ENCODE peak calls at places on chromosomes 6 and 20, in ten cellular contexts. One of them, this sample, is unnamed. For H3K4me1, the result is how much of the 10 kb centered on the place peaks cover.

GRCh38 chr20:58661298-58662141 is 10.4 kb downstream of the STX16 start:
- DNase-seq in neural progenitor cell: no peak
- DNase-seq in MM.1S: no peak
- DNase-seq in CD8-positive, alpha-beta T cell: peak
- DNase-seq in upper lobe of right lung: no peak
- DNase-seq in neuronal stem cell: no peak
- DNase-seq in A549: no peak
- DNase-seq in CD8-positive, alpha-beta memory T cell: peak
- DNase-seq in heart right ventricle: no peak
- DNase-seq in IMR-90: no peak
- DNase-seq in this sample: peak

GRCh38 chr6:91304506-91304905 is 717.6 kb upstream of the MAP3K7 start:
- DNase-seq in neural progenitor cell: no peak
- DNase-seq in MM.1S: no peak
- DNase-seq in CD8-positive, alpha-beta T cell: no peak
- DNase-seq in upper lobe of right lung: no peak
- DNase-seq in neuronal stem cell: no peak
- DNase-seq in A549: no peak
- DNase-seq in CD8-positive, alpha-beta memory T cell: no peak
- DNase-seq in heart right ventricle: no peak
- DNase-seq in IMR-90: no peak
- DNase-seq in this sample: no peak

GRCh38 chr20:23622839-23623343 is 14.9 kb downstream of the CST3 start:
- DNase-seq in neural progenitor cell: no peak
- DNase-seq in MM.1S: no peak
- DNase-seq in CD8-positive, alpha-beta T cell: no peak
- DNase-seq in upper lobe of right lung: no peak
- DNase-seq in neuronal stem cell: no peak
- DNase-seq in A549: peak
- DNase-seq in CD8-positive, alpha-beta memory T cell: no peak
- DNase-seq in heart right ventricle: peak
- DNase-seq in IMR-90: peak
- DNase-seq in this sample: no peak

GRCh38 chr20:54600634-54601033 is 125.2 kb downstream of the DOK5 start:
- DNase-seq in neural progenitor cell: no peak
- DNase-seq in MM.1S: no peak
- DNase-seq in CD8-positive, alpha-beta T cell: no peak
- DNase-seq in upper lobe of right lung: no peak
- DNase-seq in neuronal stem cell: no peak
- DNase-seq in A549: no peak
- DNase-seq in CD8-positive, alpha-beta memory T cell: no peak
- DNase-seq in heart right ventricle: no peak
- DNase-seq in IMR-90: no peak
- DNase-seq in this sample: no peak

GRCh38 chr6:87336367-87336766 is 7.3 kb upstream of the GJB7 start:
- DNase-seq in neural progenitor cell: peak
- DNase-seq in MM.1S: no peak
- DNase-seq in CD8-positive, alpha-beta T cell: no peak
- DNase-seq in upper lobe of right lung: no peak
- DNase-seq in neuronal stem cell: no peak
- DNase-seq in A549: no peak
- DNase-seq in CD8-positive, alpha-beta memory T cell: no peak
- DNase-seq in heart right ventricle: no peak
- DNase-seq in IMR-90: no peak
- DNase-seq in this sample: no peak

GRCh38 chr20:9068232-9068781 is 580 bp upstream of the PLCB4 start:
- DNase-seq in neural progenitor cell: peak
- DNase-seq in MM.1S: no peak
- DNase-seq in CD8-positive, alpha-beta T cell: no peak
- DNase-seq in upper lobe of right lung: peak
- DNase-seq in neuronal stem cell: peak
- DNase-seq in A549: peak
- DNase-seq in CD8-positive, alpha-beta memory T cell: no peak
- DNase-seq in heart right ventricle: peak
- DNase-seq in IMR-90: peak
- DNase-seq in this sample: no peak

GRCh38 chr6:5220436-5220835 is 40.3 kb downstream of the LYRM4 start:
- DNase-seq in neural progenitor cell: no peak
- DNase-seq in MM.1S: no peak
- DNase-seq in CD8-positive, alpha-beta T cell: no peak
- DNase-seq in upper lobe of right lung: no peak
- DNase-seq in neuronal stem cell: no peak
- DNase-seq in A549: no peak
- DNase-seq in CD8-positive, alpha-beta memory T cell: no peak
- DNase-seq in heart right ventricle: no peak
- DNase-seq in IMR-90: no peak
- DNase-seq in this sample: no peak

GRCh38 chr6:161246725-161247124 is 27.1 kb downstream of the AGPAT4 start:
- DNase-seq in neural progenitor cell: no peak
- DNase-seq in MM.1S: no peak
- DNase-seq in CD8-positive, alpha-beta T cell: no peak
- DNase-seq in upper lobe of right lung: no peak
- DNase-seq in neuronal stem cell: no peak
- DNase-seq in A549: no peak
- DNase-seq in CD8-positive, alpha-beta memory T cell: no peak
- DNase-seq in heart right ventricle: no peak
- DNase-seq in IMR-90: peak
- DNase-seq in this sample: no peak

GRCh38 chr20:57478176-57478575 is 46.8 kb downstream of the CTCFL start:
- DNase-seq in neural progenitor cell: no peak
- DNase-seq in MM.1S: no peak
- DNase-seq in CD8-positive, alpha-beta T cell: no peak
- DNase-seq in upper lobe of right lung: no peak
- DNase-seq in neuronal stem cell: no peak
- DNase-seq in A549: no peak
- DNase-seq in CD8-positive, alpha-beta memory T cell: no peak
- DNase-seq in heart right ventricle: no peak
- DNase-seq in IMR-90: no peak
- DNase-seq in this sample: no peak

GRCh38 chr20:57476641-57477461 is 48.1 kb downstream of the CTCFL start:
- DNase-seq in neural progenitor cell: no peak
- DNase-seq in MM.1S: no peak
- DNase-seq in CD8-positive, alpha-beta T cell: no peak
- DNase-seq in upper lobe of right lung: peak
- DNase-seq in neuronal stem cell: no peak
- DNase-seq in A549: no peak
- DNase-seq in CD8-positive, alpha-beta memory T cell: no peak
- DNase-seq in heart right ventricle: no peak
- DNase-seq in IMR-90: no peak
- DNase-seq in this sample: no peak

GRCh38 chr20:57480444-57481152 is 44.3 kb downstream of the CTCFL start:
- DNase-seq in neural progenitor cell: no peak
- DNase-seq in MM.1S: peak
- DNase-seq in CD8-positive, alpha-beta T cell: peak
- DNase-seq in upper lobe of right lung: peak
- DNase-seq in neuronal stem cell: no peak
- DNase-seq in A549: no peak
- DNase-seq in CD8-positive, alpha-beta memory T cell: no peak
- DNase-seq in heart right ventricle: no peak
- DNase-seq in IMR-90: no peak
- DNase-seq in this sample: no peak

GRCh38 chr20:57481281-57481711 is 43.6 kb downstream of the CTCFL start:
- DNase-seq in neural progenitor cell: no peak
- DNase-seq in MM.1S: peak
- DNase-seq in CD8-positive, alpha-beta T cell: no peak
- DNase-seq in upper lobe of right lung: no peak
- DNase-seq in neuronal stem cell: no peak
- DNase-seq in A549: no peak
- DNase-seq in CD8-positive, alpha-beta memory T cell: no peak
- DNase-seq in heart right ventricle: no peak
- DNase-seq in IMR-90: no peak
- DNase-seq in this sample: no peak

GRCh38 chr20:57479196-57479595 is 45.7 kb downstream of the CTCFL start:
- DNase-seq in neural progenitor cell: no peak
- DNase-seq in MM.1S: no peak
- DNase-seq in CD8-positive, alpha-beta T cell: no peak
- DNase-seq in upper lobe of right lung: peak
- DNase-seq in neuronal stem cell: no peak
- DNase-seq in A549: no peak
- DNase-seq in CD8-positive, alpha-beta memory T cell: no peak
- DNase-seq in heart right ventricle: no peak
- DNase-seq in IMR-90: no peak
- DNase-seq in this sample: no peak
- H3K4me1 ChIP-seq in neural progenitor cell: under half
- H3K4me1 ChIP-seq in MM.1S: half or more
- H3K4me1 ChIP-seq in CD8-positive, alpha-beta T cell: under half
- H3K4me1 ChIP-seq in upper lobe of right lung: under half
- H3K4me1 ChIP-seq in neuronal stem cell: under half
- H3K4me1 ChIP-seq in A549: under half
- H3K4me1 ChIP-seq in CD8-positive, alpha-beta memory T cell: under half
- H3K4me1 ChIP-seq in heart right ventricle: under half
- H3K4me1 ChIP-seq in IMR-90: under half
- H3K4me1 ChIP-seq in this sample: under half

DNA sequence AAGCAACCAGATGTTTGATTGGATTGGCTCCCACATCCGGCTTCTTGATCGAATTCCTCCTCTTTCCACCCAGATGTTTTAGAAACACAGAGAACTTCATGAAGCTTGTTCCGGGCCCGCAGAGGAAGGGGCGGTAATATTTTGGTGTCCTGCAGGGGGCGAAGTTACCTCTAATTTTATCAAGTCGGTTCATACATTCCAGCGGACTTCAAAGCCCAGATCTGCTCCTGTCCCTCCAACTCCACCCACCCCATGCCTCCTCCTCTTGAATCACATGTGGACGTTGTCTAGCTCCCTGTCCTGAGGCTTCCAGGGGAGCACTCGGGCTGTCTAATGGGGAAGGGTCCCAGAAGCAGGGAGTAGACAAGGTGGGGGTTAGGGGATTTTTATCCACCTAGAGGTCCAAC is 2.9 kb upstream of the BMP6 start:
- DNase-seq in neural progenitor cell: peak
- DNase-seq in MM.1S: peak
- DNase-seq in CD8-positive, alpha-beta T cell: peak
- DNase-seq in upper lobe of right lung: peak
- DNase-seq in neuronal stem cell: peak
- DNase-seq in A549: peak
- DNase-seq in CD8-positive, alpha-beta memory T cell: peak
- DNase-seq in heart right ventricle: peak
- DNase-seq in IMR-90: peak
- DNase-seq in this sample: peak
- H3K4me1 ChIP-seq in neural progenitor cell: under half
- H3K4me1 ChIP-seq in MM.1S: under half
- H3K4me1 ChIP-seq in CD8-positive, alpha-beta T cell: under half
- H3K4me1 ChIP-seq in upper lobe of right lung: under half
- H3K4me1 ChIP-seq in neuronal stem cell: under half
- H3K4me1 ChIP-seq in A549: under half
- H3K4me1 ChIP-seq in CD8-positive, alpha-beta memory T cell: under half
- H3K4me1 ChIP-seq in heart right ventricle: under half
- H3K4me1 ChIP-seq in IMR-90: under half
- H3K4me1 ChIP-seq in this sample: under half

GRCh38 chr20:48621256-48622078 is 206.3 kb downstream of the PREX1 start:
- DNase-seq in neural progenitor cell: no peak
- DNase-seq in MM.1S: no peak
- DNase-seq in CD8-positive, alpha-beta T cell: no peak
- DNase-seq in upper lobe of right lung: peak
- DNase-seq in neuronal stem cell: no peak
- DNase-seq in A549: peak
- DNase-seq in CD8-positive, alpha-beta memory T cell: no peak
- DNase-seq in heart right ventricle: no peak
- DNase-seq in IMR-90: peak
- DNase-seq in this sample: no peak

GRCh38 chr20:48620112-48620485 is 207.7 kb downstream of the PREX1 start:
- DNase-seq in neural progenitor cell: no peak
- DNase-seq in MM.1S: no peak
- DNase-seq in CD8-positive, alpha-beta T cell: no peak
- DNase-seq in upper lobe of right lung: no peak
- DNase-seq in neuronal stem cell: no peak
- DNase-seq in A549: no peak
- DNase-seq in CD8-positive, alpha-beta memory T cell: no peak
- DNase-seq in heart right ventricle: no peak
- DNase-seq in IMR-90: no peak
- DNase-seq in this sample: no peak

GRCh38 chr20:48622421-48622820 is 205.4 kb downstream of the PREX1 start:
- DNase-seq in neural progenitor cell: no peak
- DNase-seq in MM.1S: no peak
- DNase-seq in CD8-positive, alpha-beta T cell: no peak
- DNase-seq in upper lobe of right lung: no peak
- DNase-seq in neuronal stem cell: no peak
- DNase-seq in A549: no peak
- DNase-seq in CD8-positive, alpha-beta memory T cell: no peak
- DNase-seq in heart right ventricle: no peak
- DNase-seq in IMR-90: no peak
- DNase-seq in this sample: no peak

GRCh38 chr20:48619126-48620101 is 208.4 kb downstream of the PREX1 start:
- DNase-seq in neural progenitor cell: no peak
- DNase-seq in MM.1S: no peak
- DNase-seq in CD8-positive, alpha-beta T cell: no peak
- DNase-seq in upper lobe of right lung: peak
- DNase-seq in neuronal stem cell: no peak
- DNase-seq in A549: no peak
- DNase-seq in CD8-positive, alpha-beta memory T cell: no peak
- DNase-seq in heart right ventricle: peak
- DNase-seq in IMR-90: no peak
- DNase-seq in this sample: no peak

GRCh38 chr20:48620486-48621255 is 207.1 kb downstream of the PREX1 start:
- DNase-seq in neural progenitor cell: peak
- DNase-seq in MM.1S: peak
- DNase-seq in CD8-positive, alpha-beta T cell: peak
- DNase-seq in upper lobe of right lung: peak
- DNase-seq in neuronal stem cell: peak
- DNase-seq in A549: peak
- DNase-seq in CD8-positive, alpha-beta memory T cell: peak
- DNase-seq in heart right ventricle: peak
- DNase-seq in IMR-90: peak
- DNase-seq in this sample: peak
- H3K4me1 ChIP-seq in neural progenitor cell: under half
- H3K4me1 ChIP-seq in MM.1S: under half
- H3K4me1 ChIP-seq in CD8-positive, alpha-beta T cell: under half
- H3K4me1 ChIP-seq in upper lobe of right lung: under half
- H3K4me1 ChIP-seq in neuronal stem cell: under half
- H3K4me1 ChIP-seq in A549: under half
- H3K4me1 ChIP-seq in CD8-positive, alpha-beta memory T cell: under half
- H3K4me1 ChIP-seq in heart right ventricle: under half
- H3K4me1 ChIP-seq in IMR-90: under half
- H3K4me1 ChIP-seq in this sample: under half

GRCh38 chr20:32474717-32474966 is 110.5 kb downstream of the NOL4L start:
- DNase-seq in neural progenitor cell: no peak
- DNase-seq in MM.1S: no peak
- DNase-seq in CD8-positive, alpha-beta T cell: no peak
- DNase-seq in upper lobe of right lung: no peak
- DNase-seq in neuronal stem cell: no peak
- DNase-seq in A549: no peak
- DNase-seq in CD8-positive, alpha-beta memory T cell: no peak
- DNase-seq in heart right ventricle: no peak
- DNase-seq in IMR-90: no peak
- DNase-seq in this sample: no peak

GRCh38 chr20:32472581-32473207 is 112.4 kb downstream of the NOL4L start:
- DNase-seq in neural progenitor cell: no peak
- DNase-seq in MM.1S: no peak
- DNase-seq in CD8-positive, alpha-beta T cell: no peak
- DNase-seq in upper lobe of right lung: no peak
- DNase-seq in neuronal stem cell: no peak
- DNase-seq in A549: no peak
- DNase-seq in CD8-positive, alpha-beta memory T cell: no peak
- DNase-seq in heart right ventricle: no peak
- DNase-seq in IMR-90: no peak
- DNase-seq in this sample: no peak

GRCh38 chr20:32473231-32474008 is 111.7 kb downstream of the NOL4L start:
- DNase-seq in neural progenitor cell: peak
- DNase-seq in MM.1S: no peak
- DNase-seq in CD8-positive, alpha-beta T cell: no peak
- DNase-seq in upper lobe of right lung: peak
- DNase-seq in neuronal stem cell: peak
- DNase-seq in A549: no peak
- DNase-seq in CD8-positive, alpha-beta memory T cell: no peak
- DNase-seq in heart right ventricle: no peak
- DNase-seq in IMR-90: no peak
- DNase-seq in this sample: no peak

GRCh38 chr20:32474967-32475819 is 109.9 kb downstream of the NOL4L start:
- DNase-seq in neural progenitor cell: peak
- DNase-seq in MM.1S: no peak
- DNase-seq in CD8-positive, alpha-beta T cell: no peak
- DNase-seq in upper lobe of right lung: peak
- DNase-seq in neuronal stem cell: peak
- DNase-seq in A549: peak
- DNase-seq in CD8-positive, alpha-beta memory T cell: no peak
- DNase-seq in heart right ventricle: peak
- DNase-seq in IMR-90: peak
- DNase-seq in this sample: no peak

GRCh38 chr20:32474009-32474716 is 111.0 kb downstream of the NOL4L start:
- DNase-seq in neural progenitor cell: no peak
- DNase-seq in MM.1S: no peak
- DNase-seq in CD8-positive, alpha-beta T cell: no peak
- DNase-seq in upper lobe of right lung: peak
- DNase-seq in neuronal stem cell: no peak
- DNase-seq in A549: no peak
- DNase-seq in CD8-positive, alpha-beta memory T cell: no peak
- DNase-seq in heart right ventricle: no peak
- DNase-seq in IMR-90: no peak
- DNase-seq in this sample: no peak
- H3K4me1 ChIP-seq in neural progenitor cell: under half
- H3K4me1 ChIP-seq in MM.1S: under half
- H3K4me1 ChIP-seq in CD8-positive, alpha-beta T cell: under half
- H3K4me1 ChIP-seq in upper lobe of right lung: half or more
- H3K4me1 ChIP-seq in neuronal stem cell: under half
- H3K4me1 ChIP-seq in A549: under half
- H3K4me1 ChIP-seq in CD8-positive, alpha-beta memory T cell: under half
- H3K4me1 ChIP-seq in heart right ventricle: half or more
- H3K4me1 ChIP-seq in IMR-90: under half
- H3K4me1 ChIP-seq in this sample: under half